ENCODE peak calls at places on chromosomes 1 and 21, in six cellular contexts. B is OCI-LY7, P is heart left ventricle, J is lower lobe of right lung, L is colonic mucosa, T is prostate gland. Q is an unnamed sample.

GRCh38 chr1:207996632-207997031 is 85.7 kb upstream of the CD34 start:
- DNase-seq in L (no peak), P (no peak), J (no peak), B (no peak), T (no peak), Q (no peak)

GRCh38 chr1:224726783-224727182 is 110.7 kb downstream of the CNIH3 start:
- DNase-seq in J (peak; percentile 70), T (no peak), B (no peak), P (no peak), L (no peak), Q (no peak)

GRCh38 chr1:242525360-242525722 is 844 bp upstream of the PLD5 start:
- DNase-seq in B (no peak), L (no peak), P (no peak), T (no peak), J (no peak), Q (no peak)

GRCh38 chr1:212749924-212750535 is 41.5 kb downstream of the NSL1 start:
- DNase-seq in B (peak; percentile 47), J (no peak), P (no peak), T (no peak), L (no peak), Q (peak; percentile 15)

GRCh38 chr21:44279621-44280260 is 5.9 kb upstream of the AIRE start:
- DNase-seq in B (no peak), L (no peak), J (no peak), T (no peak), P (no peak), Q (no peak)

GRCh38 chr1:188277771-188278170 is 1449.0 kb downstream of the PLA2G4A start:
- DNase-seq in P (no peak), B (no peak), J (no peak), L (no peak), T (no peak), Q (no peak)

GRCh38 chr1:52552505-52553371 is at the start of gene TUT4:
- DNase-seq in J (peak; percentile 84), P (peak; percentile 86), L (peak; percentile 76), B (peak; percentile 85), T (peak; percentile 62), Q (peak; percentile 73)

GRCh38 chr1:3470650-3471355 is 16.3 kb downstream of the ARHGEF16 start:
- DNase-seq in B (no peak), P (peak; percentile 9), J (peak; percentile 37), T (no peak), L (no peak), Q (no peak)

GRCh38 chr1:201176931-201177330 is 13.7 kb upstream of the IGFN1 start:
- DNase-seq in P (no peak), B (no peak), T (no peak), J (no peak), L (peak; percentile 36), Q (no peak)

GRCh38 chr1:107358611-107359342 is 217.9 kb downstream of the NTNG1 start:
- DNase-seq in J (no peak), T (no peak), L (no peak), P (no peak), B (peak; percentile 84), Q (no peak)

GRCh38 chr1:75745276-75745675 is 20.8 kb downstream of the ACADM start:
- DNase-seq in B (no peak), J (no peak), P (no peak), L (no peak), T (no peak), Q (no peak)

GRCh38 chr1:37561794-37562132 is 5.0 kb downstream of the DNALI1 start:
- DNase-seq in P (no peak), L (peak; percentile 25), J (no peak), B (peak; percentile 64), T (no peak), Q (peak; percentile 12)

GRCh38 chr1:71987210-71987609 is 295.1 kb downstream of the NEGR1 start:
- DNase-seq in P (no peak), L (no peak), J (no peak), B (no peak), T (no peak), Q (no peak)

GRCh38 chr21:36113647-36114428 is 21.0 kb upstream of the CBR3 start:
- DNase-seq in J (peak; percentile 90), T (peak; percentile 47), L (peak; percentile 90), P (no peak), B (no peak), Q (peak; percentile 74)

GRCh38 chr1:176876966-176877515 is 287.5 kb downstream of the ASTN1 start:
- DNase-seq in P (no peak), B (no peak), J (no peak), L (no peak), T (no peak), Q (no peak)

DNA sequence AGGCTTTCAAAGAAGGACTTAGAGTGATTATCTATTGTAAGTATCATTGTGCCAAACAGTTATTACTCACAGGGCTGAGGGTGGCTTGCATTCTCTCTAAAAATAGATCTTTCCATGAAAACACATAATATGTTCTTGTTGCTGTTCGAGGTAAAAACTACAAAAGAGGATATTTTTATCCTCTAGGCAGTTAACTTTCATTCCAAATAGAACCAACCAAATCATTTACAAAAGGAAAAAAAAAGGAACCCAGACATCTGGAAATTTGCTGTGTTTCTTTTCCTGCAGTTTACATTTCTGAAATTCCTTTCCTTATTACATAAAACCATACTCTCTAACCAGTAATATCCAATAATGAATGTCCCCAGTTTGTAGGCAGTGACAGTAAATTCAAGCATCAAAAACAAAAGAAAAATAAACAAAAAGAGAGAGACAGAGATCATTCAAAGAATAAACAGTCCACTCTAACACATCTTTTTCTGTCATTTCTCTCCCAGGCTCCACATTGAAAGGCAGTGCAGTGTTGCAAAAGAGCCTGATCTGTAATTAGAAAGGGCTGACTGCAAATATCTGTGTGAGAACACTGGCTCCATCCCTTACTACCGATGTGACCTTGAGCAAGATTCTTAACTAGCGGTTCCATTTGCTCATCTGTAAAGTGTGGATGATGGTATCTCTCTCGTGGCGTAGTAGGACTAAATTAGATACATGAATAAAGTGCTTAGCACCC is 27.1 kb upstream of the SLC44A3 start:
- DNase-seq in P (no peak), T (no peak), B (no peak), J (no peak), L (no peak), Q (no peak)
- H3K4me3 ChIP-seq in P (no peak overlapping the region), T (no peak overlapping the region), B (no peak overlapping the region), J (no peak overlapping the region), L (no peak overlapping the region), Q (no peak overlapping the region)

GRCh38 chr1:109793089-109793485 is 29.4 kb upstream of the EPS8L3 start:
- DNase-seq in J (peak; percentile 17), P (no peak), T (no peak), B (no peak), L (peak; percentile 21), Q (no peak)

GRCh38 chr1:109796484-109797305 is 33.0 kb upstream of the EPS8L3 start:
- DNase-seq in B (no peak), J (no peak), P (peak; percentile 13), T (no peak), L (peak; percentile 32), Q (no peak)

GRCh38 chr1:109792056-109792831 is 28.5 kb upstream of the EPS8L3 start:
- DNase-seq in P (peak; percentile 85), J (peak; percentile 75), L (peak; percentile 68), T (no peak), B (no peak), Q (no peak)

GRCh38 chr1:109793486-109794318 is 30.0 kb upstream of the EPS8L3 start:
- DNase-seq in B (no peak), L (peak; percentile 80), T (no peak), J (peak; percentile 42), P (peak; percentile 48), Q (peak; percentile 30)

DNA sequence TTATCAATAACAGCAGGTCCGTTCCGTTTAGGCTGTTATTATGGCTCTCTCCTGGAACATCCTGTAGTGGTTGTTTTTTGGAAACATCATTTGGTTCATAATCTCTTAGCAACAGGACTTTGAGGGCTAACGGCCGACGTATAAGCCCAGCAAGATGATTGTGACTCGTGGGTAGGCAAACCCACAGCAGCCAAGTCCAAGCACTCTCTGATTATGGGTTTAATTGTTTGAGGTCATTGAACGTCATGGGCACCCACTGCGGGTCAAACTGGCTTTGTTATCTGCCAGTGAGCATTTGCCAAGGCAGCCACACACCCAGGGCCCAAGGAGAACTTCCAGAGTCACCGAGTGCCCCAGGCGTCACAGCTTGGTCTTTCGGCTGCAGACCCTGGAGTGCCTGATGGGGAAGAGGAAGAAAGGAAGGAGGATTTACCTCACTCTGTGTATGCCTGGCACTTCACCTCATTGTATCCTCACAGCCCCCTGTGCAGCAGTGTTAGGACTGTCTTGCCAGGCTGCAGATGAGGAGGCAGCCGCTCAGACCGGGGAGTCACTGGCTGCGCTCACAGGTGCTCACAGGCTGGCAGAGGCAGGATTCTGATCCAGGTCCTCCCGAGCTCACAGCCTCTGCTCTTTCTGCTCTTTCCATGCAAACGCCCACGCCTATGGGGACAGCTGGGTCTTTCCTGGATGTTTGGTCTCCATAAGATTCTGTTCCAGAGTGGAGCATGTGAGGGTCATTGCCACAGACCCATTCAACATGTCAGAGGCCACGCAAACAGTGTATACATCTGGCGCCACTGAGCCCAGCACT is 30.8 kb upstream of the EPS8L3 start:
- DNase-seq in L (peak; percentile 35), B (no peak), J (peak; percentile 26), P (peak; percentile 13), T (no peak), Q (no peak)
- H3K4me1 ChIP-seq in L (peaks cover 20% of the 10 kb centered on the region), B (no peaks in the 10 kb centered on the region), J (peaks cover 68% of the 10 kb centered on the region), P (peaks cover 17% of the 10 kb centered on the region), T (no peaks in the 10 kb centered on the region), Q (peaks cover 56% of the 10 kb centered on the region)

DNA sequence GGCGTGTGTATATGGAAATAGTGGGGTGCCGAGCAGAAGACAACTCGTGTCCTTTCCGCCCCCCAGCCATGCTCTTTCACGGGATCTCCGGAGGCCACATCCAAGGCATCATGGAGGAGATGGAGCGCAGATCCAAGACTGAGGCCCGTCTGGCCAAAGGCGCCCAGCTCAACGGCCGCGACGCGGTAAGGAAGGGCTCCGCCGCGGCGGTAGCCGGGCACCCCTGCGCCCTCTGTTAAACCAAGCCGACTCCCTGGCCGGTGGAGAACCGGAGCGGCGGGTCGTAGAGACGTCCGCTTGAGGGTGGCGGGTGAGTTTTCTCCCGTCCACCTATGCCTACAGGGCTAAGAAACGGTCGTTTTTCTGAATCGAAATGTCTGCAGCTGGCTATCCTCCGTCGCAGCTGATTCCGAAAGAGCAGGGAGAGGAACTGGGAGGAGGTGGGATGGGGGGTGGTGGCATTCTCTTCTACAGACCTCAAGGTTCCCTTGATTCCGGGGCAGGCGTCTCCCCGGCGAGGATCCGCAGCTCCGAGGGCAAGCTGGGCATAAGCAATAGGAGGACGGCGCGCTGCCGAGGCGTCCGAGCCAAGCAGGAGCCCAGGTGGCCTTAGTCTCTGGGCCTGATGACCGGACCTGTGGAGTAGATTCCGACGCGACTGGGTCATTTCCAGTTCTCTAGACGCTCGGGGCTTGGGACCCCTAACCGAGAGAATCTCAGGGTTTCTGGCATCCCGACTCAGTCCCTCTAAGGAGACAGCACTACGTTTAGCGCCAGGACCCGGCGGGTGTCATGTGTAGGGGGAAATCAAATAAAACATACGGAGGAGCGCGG is 858 bp downstream of the LHX9 start:
- DNase-seq in P (peak; percentile 29), B (no peak), J (peak; percentile 50), L (no peak), T (no peak), Q (no peak)
- H3K4me3 ChIP-seq in P (peak overlapping the region; percentile 20), B (no peak overlapping the region), J (peak overlapping the region; percentile 48), L (peak overlapping the region; percentile 26), T (no peak overlapping the region), Q (peak overlapping the region; percentile 45)

GRCh38 chr1:77831566-77831965 is 52.1 kb downstream of the MIGA1 start:
- DNase-seq in P (no peak), T (no peak), B (no peak), J (no peak), L (no peak), Q (no peak)

GRCh38 chr1:77832889-77833288 is 53.4 kb downstream of the MIGA1 start:
- DNase-seq in L (no peak), J (no peak), B (no peak), P (no peak), T (no peak), Q (no peak)

GRCh38 chr1:77829851-77830250 is 50.4 kb downstream of the MIGA1 start:
- DNase-seq in J (no peak), L (no peak), T (no peak), P (no peak), B (peak; percentile 13), Q (no peak)

GRCh38 chr1:77831976-77832695 is 52.7 kb downstream of the MIGA1 start:
- DNase-seq in L (no peak), J (no peak), P (no peak), B (no peak), T (no peak), Q (no peak)

GRCh38 chr1:77830946-77831345 is 51.5 kb downstream of the MIGA1 start:
- DNase-seq in J (no peak), P (no peak), L (no peak), B (no peak), T (no peak), Q (no peak)
- H3K4me1 ChIP-seq in J (peaks cover 48% of the 10 kb centered on the region), P (peaks cover 26% of the 10 kb centered on the region), L (peaks cover 9% of the 10 kb centered on the region), B (peaks cover 22% of the 10 kb centered on the region), T (no peaks in the 10 kb centered on the region), Q (no peaks in the 10 kb centered on the region)